ENCODE peak calls at places on chromosome 12, in four cellular contexts. C is K562, U is HL-60, K is GM12878. T is an unnamed sample.

GRCh38 chr12:108644743-108645120 is 11.0 kb upstream of the SELPLG start:
- DNase-seq in C (no peak), U (no peak), K (no peak), T (no peak)

GRCh38 chr12:10098762-10099161 is at the start of gene CLEC1A:
- DNase-seq in C (no peak), U (no peak), K (no peak), T (no peak)

GRCh38 chr12:42124764-42125371 is 19.8 kb downstream of the GXYLT1 start:
- DNase-seq in C (no peak), U (no peak), K (no peak), T (no peak)

GRCh38 chr12:64583395-64584172 is 26.7 kb upstream of the RASSF3 start:
- DNase-seq in C (no peak), U (no peak), K (no peak), T (no peak)

GRCh38 chr12:108690191-108690518 is 41.2 kb downstream of the CORO1C start:
- DNase-seq in C (no peak), U (no peak), K (no peak), T (no peak)

GRCh38 chr12:68915055-68915454 is 17.9 kb downstream of the CPM start:
- DNase-seq in C (no peak), U (no peak), K (no peak), T (no peak)

GRCh38 chr12:77031745-77032144 is 33.6 kb downstream of the E2F7 start:
- DNase-seq in C (no peak), U (peak; percentile 7), K (no peak), T (no peak)

GRCh38 chr12:1925125-1925963 is 6.9 kb upstream of the CACNA2D4 start:
- DNase-seq in C (no peak), U (no peak), K (no peak), T (no peak)

GRCh38 chr12:58787021-58787760 is 133.1 kb downstream of the LRIG3 start:
- DNase-seq in C (no peak), U (no peak), K (no peak), T (no peak)

GRCh38 chr12:107864235-107864634 is 89.7 kb downstream of the ASCL4 start:
- DNase-seq in C (no peak), U (no peak), K (no peak), T (no peak)

GRCh38 chr12:60398547-60398946 is 802.7 kb downstream of the SLC16A7 start:
- DNase-seq in C (no peak), U (no peak), K (no peak), T (no peak)

GRCh38 chr12:99686142-99686541 is 38.6 kb downstream of the GARIN6 start:
- DNase-seq in C (no peak), U (no peak), K (no peak), T (no peak)

GRCh38 chr12:107748472-107748871 is 12.5 kb downstream of the PRDM4 start:
- DNase-seq in C (no peak), U (no peak), K (no peak), T (no peak)

GRCh38 chr12:89350661-89351488 is 1.4 kb downstream of the DUSP6 start:
- DNase-seq in C (no peak), U (peak; percentile 36), K (no peak), T (peak; percentile 9)

GRCh38 chr12:72365151-72365550 is 93.0 kb downstream of the TRHDE start:
- DNase-seq in C (no peak), U (no peak), K (no peak), T (no peak)

GRCh38 chr12:107779077-107779840 is 4.8 kb downstream of the ASCL4 start:
- DNase-seq in C (no peak), U (peak; percentile 69), K (peak; percentile 68), T (peak; percentile 30)

GRCh38 chr12:64723630-64724029 is 35.6 kb downstream of the GNS start:
- DNase-seq in C (no peak), U (no peak), K (no peak), T (no peak)

GRCh38 chr12:15404485-15404884 is 82.2 kb downstream of the PTPRO start:
- DNase-seq in C (no peak), U (no peak), K (no peak), T (no peak)

GRCh38 chr12:65170245-65170881 is 980 bp downstream of the LEMD3 start:
- DNase-seq in C (peak; percentile 83), U (peak; percentile 61), K (no peak), T (peak; percentile 41)

GRCh38 chr12:41304526-41304925 is 116.4 kb downstream of the PDZRN4 start:
- DNase-seq in C (no peak), U (no peak), K (no peak), T (no peak)

GRCh38 chr12:85784096-85784720 is 52.0 kb downstream of the RASSF9 start:
- DNase-seq in C (no peak), U (no peak), K (no peak), T (no peak)

GRCh38 chr12:132265056-132265800 is 64.2 kb downstream of the GALNT9 start:
- DNase-seq in C (no peak), U (no peak), K (no peak), T (no peak)

GRCh38 chr12:40271981-40272664 is 47.3 kb downstream of the LRRK2 start:
- DNase-seq in C (no peak), U (no peak), K (no peak), T (no peak)

GRCh38 chr12:111428728-111429175 is 23.0 kb downstream of the SH2B3 start:
- DNase-seq in C (no peak), U (peak; percentile 94), K (no peak), T (no peak)

GRCh38 chr12:6280672-6281071 is 29.8 kb upstream of the PLEKHG6 start:
- DNase-seq in C (no peak), U (no peak), K (no peak), T (no peak)

GRCh38 chr12:14654416-14654815 is 42.0 kb downstream of the GUCY2C start:
- DNase-seq in C (no peak), U (no peak), K (no peak), T (no peak)

GRCh38 chr12:53726946-53727309 is 324 bp downstream of the CALCOCO1 start:
- DNase-seq in C (no peak), U (no peak), K (no peak), T (no peak)

GRCh38 chr12:14691560-14691959 is 4.8 kb downstream of the GUCY2C start:
- DNase-seq in C (no peak), U (peak; percentile 93), K (no peak), T (no peak)

GRCh38 chr12:124392991-124393790 is 98.3 kb downstream of the RFLNA start:
- DNase-seq in C (no peak), U (no peak), K (no peak), T (no peak)

GRCh38 chr12:59173696-59174095 is 253.4 kb upstream of the LRIG3 start:
- DNase-seq in C (no peak), U (no peak), K (no peak), T (no peak)

GRCh38 chr12:9740109-9740750 is 7.3 kb upstream of the CLECL1 start:
- DNase-seq in C (peak; percentile 27), U (no peak), K (no peak), T (no peak)

GRCh38 chr12:59823535-59823934 is 227.7 kb downstream of the SLC16A7 start:
- DNase-seq in C (no peak), U (no peak), K (no peak), T (no peak)

GRCh38 chr12:110068654-110069053 is 20.3 kb upstream of the C12orf76 start:
- DNase-seq in C (no peak), U (no peak), K (no peak), T (no peak)

DNA sequence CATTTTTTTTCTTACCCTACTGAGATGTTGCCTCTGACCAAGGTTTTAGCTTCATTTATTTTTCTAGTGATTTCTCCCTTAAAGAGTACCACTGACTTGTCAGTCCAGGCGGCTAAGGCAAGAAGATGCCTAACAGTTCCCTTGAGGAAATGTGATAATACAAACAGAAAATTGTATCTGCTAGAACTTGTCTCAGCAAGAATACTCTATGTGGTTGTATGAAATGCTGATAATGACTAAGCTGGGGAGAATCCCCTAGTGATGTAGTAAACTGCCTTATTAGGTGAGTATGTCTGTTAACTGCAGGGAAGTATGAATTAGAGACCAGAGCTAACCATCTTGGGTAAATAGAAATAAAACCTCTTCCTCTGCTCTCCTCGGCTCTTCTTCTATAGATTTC is 6.7 kb downstream of the C12orf54 start:
- DNase-seq in C (no peak), U (no peak), K (peak; percentile 45), T (no peak)
- TF ChIP-seq SPI1 in C (no peak), U (no peak), K (no peak), T (peak; percentile 9)

DNA sequence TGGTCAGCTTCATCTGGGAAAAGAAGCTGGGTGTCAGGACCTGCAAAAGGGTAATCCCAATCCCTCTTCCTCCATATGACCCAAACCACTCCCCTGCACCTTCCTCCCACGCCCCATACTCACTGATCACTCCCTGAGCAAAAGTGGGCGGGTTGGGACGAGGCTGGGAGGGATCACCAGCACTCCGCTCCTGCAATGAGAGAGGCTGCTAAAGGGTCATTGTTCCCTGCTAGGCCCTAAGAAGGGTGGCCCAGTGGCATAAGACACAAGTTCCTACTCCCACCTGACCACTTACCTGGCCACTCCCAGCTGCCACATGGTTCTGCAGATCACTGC is 15.7 kb upstream of the PRKAG1 start:
- DNase-seq in C (no peak), U (no peak), K (no peak), T (no peak)
- TF ChIP-seq SPI1 in C (no peak), U (no peak), K (no peak), T (no peak)

GRCh38 chr12:130958557-130959140 is 4.9 kb downstream of the ADGRD1 start:
- DNase-seq in C (no peak), U (no peak), K (no peak), T (no peak)

GRCh38 chr12:130960787-130961186 is 7.1 kb downstream of the ADGRD1 start:
- DNase-seq in C (no peak), U (no peak), K (no peak), T (no peak)

GRCh38 chr12:130965214-130965613 is 11.5 kb downstream of the ADGRD1 start:
- DNase-seq in C (no peak), U (no peak), K (no peak), T (no peak)

GRCh38 chr12:130959632-130960031 is 5.9 kb downstream of the ADGRD1 start:
- DNase-seq in C (no peak), U (no peak), K (no peak), T (no peak)

DNA sequence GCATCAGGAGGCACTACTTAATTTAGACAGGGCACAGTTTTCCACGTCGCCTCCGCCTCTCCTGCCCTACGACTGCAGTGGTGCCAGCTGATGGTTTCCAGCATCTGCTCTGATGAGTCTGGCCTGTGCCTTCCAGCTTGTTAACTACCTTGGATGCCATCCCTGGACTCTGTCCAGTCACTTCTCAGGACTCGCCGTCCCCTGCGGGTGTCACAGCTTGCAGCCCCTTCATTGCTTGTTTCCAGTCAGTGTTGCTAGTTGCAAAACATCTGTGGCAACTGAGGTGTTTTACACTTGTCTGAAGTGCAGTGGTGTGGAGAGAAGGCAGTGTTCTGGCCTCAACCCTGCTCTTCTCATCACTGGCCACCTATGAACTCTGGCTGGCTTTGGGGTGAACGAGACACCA is 8.2 kb downstream of the ADGRD1 start:
- DNase-seq in C (no peak), U (no peak), K (no peak), T (no peak)
- TF ChIP-seq SPI1 in C (no peak), U (no peak), K (no peak), T (no peak)

DNA sequence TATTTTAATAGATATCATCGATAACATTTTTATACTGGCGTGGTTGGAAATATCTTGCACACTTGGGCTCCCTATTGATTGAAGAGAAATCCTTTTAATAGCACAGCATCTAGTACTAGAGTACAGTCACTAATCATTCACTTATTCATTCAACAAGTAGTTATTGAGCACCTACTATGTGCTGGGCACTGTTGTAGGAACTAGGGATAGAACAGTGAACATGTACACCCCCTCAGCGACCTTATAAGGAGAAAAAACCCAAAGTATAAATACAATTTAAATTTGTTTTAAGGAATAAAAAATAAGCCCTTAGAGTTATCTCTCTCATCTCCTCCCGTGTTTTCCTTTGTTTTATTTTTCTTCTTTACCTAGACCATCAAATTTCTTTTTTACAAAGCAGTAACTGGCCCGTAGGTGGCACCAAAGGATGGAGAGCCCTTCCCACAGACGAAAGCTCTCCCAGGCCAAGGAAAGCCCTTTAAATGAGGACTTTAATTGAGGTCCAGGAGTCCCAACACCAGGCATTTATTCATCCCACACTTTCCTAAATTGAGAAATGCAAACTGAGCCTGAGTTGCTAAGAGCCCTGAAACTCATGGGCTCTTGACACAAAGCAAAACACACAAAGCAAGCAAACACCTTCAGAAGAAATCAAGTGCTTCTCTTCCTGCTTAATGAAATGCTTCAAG is 29.0 kb downstream of the PEBP1 start:
- DNase-seq in C (no peak), U (peak; percentile 12), K (no peak), T (no peak)
- TF ChIP-seq SPI1 in C (no peak), U (no peak), K (no peak), T (no peak)